ENCODE peak calls at places on chromosomes 5 and 9, in four cellular contexts. A is A673, Z is natural killer cell, N is esophagus squamous epithelium. S is an unnamed sample.

GRCh38 chr5:135445306-135445940 is 1.7 kb downstream of the DCANP1 start:
- DNase-seq in Z (no peak), N (no peak), A (no peak), S (no peak)

GRCh38 chr5:132388244-132389050 is 18.9 kb downstream of the SLC22A5 start:
- DNase-seq in A (no peak), Z (no peak), N (no peak), S (no peak)

GRCh38 chr5:73215891-73216610 is 43.1 kb downstream of the TMEM174 start:
- DNase-seq in A (peak), N (no peak), Z (peak), S (peak)

GRCh38 chr5:99317136-99317535 is 388.3 kb upstream of the CHD1 start:
- DNase-seq in A (peak), N (no peak), Z (no peak), S (no peak)

GRCh38 chr9:114155967-114156294 is 594 bp downstream of the COL27A1 start:
- DNase-seq in A (peak), N (no peak), Z (no peak), S (no peak)

GRCh38 chr5:144697847-144698262 is 527.2 kb downstream of the KCTD16 start:
- DNase-seq in N (no peak), Z (no peak), A (no peak), S (peak)

GRCh38 chr5:9468070-9468388 is 77.8 kb downstream of the SEMA5A start:
- DNase-seq in Z (no peak), A (no peak), N (no peak), S (peak)

GRCh38 chr5:41193462-41194166 is 19.7 kb downstream of the C6 start:
- DNase-seq in N (peak), A (peak), Z (no peak), S (peak)

GRCh38 chr5:53127107-53127506 is 17.6 kb upstream of the MOCS2 start:
- DNase-seq in N (no peak), Z (no peak), A (no peak), S (no peak)

GRCh38 chr5:53128481-53128880 is 18.9 kb upstream of the MOCS2 start:
- DNase-seq in N (no peak), Z (no peak), A (no peak), S (no peak)

GRCh38 chr5:53126514-53126913 is 17.0 kb upstream of the MOCS2 start:
- DNase-seq in Z (no peak), A (peak), N (no peak), S (no peak)

GRCh38 chr5:53120165-53120564 is 10.6 kb upstream of the MOCS2 start:
- DNase-seq in Z (no peak), A (no peak), N (no peak), S (no peak)

DNA sequence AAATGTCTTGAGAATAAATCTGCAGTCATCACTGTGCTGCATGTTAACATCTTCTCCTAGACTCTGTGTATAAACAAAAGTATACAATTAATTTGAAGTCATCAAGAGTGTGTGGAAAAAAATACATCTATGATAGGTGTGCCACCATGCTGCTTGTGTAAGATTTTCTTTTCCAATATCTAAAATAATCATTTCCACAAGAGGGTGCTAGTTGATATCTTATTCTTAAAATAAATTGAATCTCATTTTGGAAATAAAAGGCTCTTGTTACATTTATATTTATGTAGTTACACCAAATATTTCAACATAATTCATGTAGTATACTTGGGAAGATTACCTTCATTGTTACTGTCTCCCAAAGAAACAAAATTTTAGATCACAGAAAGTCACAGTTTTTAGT is 14.1 kb upstream of the MOCS2 start:
- DNase-seq in A (peak), N (no peak), Z (no peak), S (no peak)
- TF ChIP-seq CTCF in A (peak), N (no peak), Z (no peak), S (peak)

GRCh38 chr5:17947029-17947428 is 312.8 kb downstream of the TAF11L14 start:
- DNase-seq in Z (no peak), N (no peak), A (no peak), S (no peak)

GRCh38 chr5:17952231-17952630 is 318.0 kb downstream of the TAF11L14 start:
- DNase-seq in N (no peak), Z (no peak), A (no peak), S (no peak)

GRCh38 chr5:17951392-17952169 is 317.3 kb downstream of the TAF11L14 start:
- DNase-seq in Z (no peak), A (peak), N (no peak), S (no peak)
- TF ChIP-seq CTCF in Z (no peak), A (peak), N (peak), S (no peak)

GRCh38 chr5:43020294-43020711 is 19.8 kb downstream of the ANXA2R start:
- DNase-seq in A (no peak), N (no peak), Z (no peak), S (no peak)
- TF ChIP-seq CTCF in A (no peak), N (no peak), Z (peak), S (no peak)

GRCh38 chr5:172453206-172453985 is 929 bp downstream of the SH3PXD2B start:
- DNase-seq in Z (no peak), N (no peak), A (peak), S (no peak)
- TF ChIP-seq CTCF in Z (no peak), N (peak), A (peak), S (peak)